ENCODE peak calls at places on chromosomes 1 and 21, in four cellular contexts. One of them, this sample, is unnamed. For H3K9me3, the result is how much of the 10 kb centered on the place peaks cover.

GRCh38 chr1:245585252-245585959 is 430.6 kb downstream of the KIF26B start:
- DNase-seq in A549: peak
- DNase-seq in OCI-LY7: no peak
- DNase-seq in fibroblast of lung: peak
- DNase-seq in this sample: no peak

GRCh38 chr1:43255438-43256210 is 14.2 kb upstream of the TMEM125 start:
- DNase-seq in A549: no peak
- DNase-seq in OCI-LY7: no peak
- DNase-seq in fibroblast of lung: no peak
- DNase-seq in this sample: no peak

GRCh38 chr21:43737158-43737950 is 18.4 kb downstream of the PDXK start:
- DNase-seq in A549: no peak
- DNase-seq in OCI-LY7: no peak
- DNase-seq in fibroblast of lung: no peak
- DNase-seq in this sample: no peak

GRCh38 chr1:152227310-152227928 is 3.4 kb upstream of the HRNR start:
- DNase-seq in A549: no peak
- DNase-seq in OCI-LY7: no peak
- DNase-seq in fibroblast of lung: peak
- DNase-seq in this sample: no peak

GRCh38 chr1:204685236-204686006 is at the start of gene LRRN2:
- DNase-seq in A549: peak
- DNase-seq in OCI-LY7: no peak
- DNase-seq in fibroblast of lung: peak
- DNase-seq in this sample: no peak

GRCh38 chr1:228463559-228464455 is 23.4 kb upstream of the RNF187 start:
- DNase-seq in A549: peak
- DNase-seq in OCI-LY7: peak
- DNase-seq in fibroblast of lung: no peak
- DNase-seq in this sample: no peak

GRCh38 chr1:85580046-85580411 is 532 bp upstream of the CCN1 start:
- DNase-seq in A549: peak
- DNase-seq in OCI-LY7: no peak
- DNase-seq in fibroblast of lung: peak
- DNase-seq in this sample: no peak

GRCh38 chr1:62038594-62039284 is 155.9 kb upstream of the L1TD1 start:
- DNase-seq in A549: peak
- DNase-seq in OCI-LY7: no peak
- DNase-seq in fibroblast of lung: no peak
- DNase-seq in this sample: no peak

GRCh38 chr1:151799179-151800022 is 5.8 kb downstream of the LINGO4 start:
- DNase-seq in A549: no peak
- DNase-seq in OCI-LY7: no peak
- DNase-seq in fibroblast of lung: no peak
- DNase-seq in this sample: no peak

GRCh38 chr1:1527092-1527816 is 13.2 kb downstream of the TMEM240 start:
- DNase-seq in A549: no peak
- DNase-seq in OCI-LY7: no peak
- DNase-seq in fibroblast of lung: no peak
- DNase-seq in this sample: no peak

DNA sequence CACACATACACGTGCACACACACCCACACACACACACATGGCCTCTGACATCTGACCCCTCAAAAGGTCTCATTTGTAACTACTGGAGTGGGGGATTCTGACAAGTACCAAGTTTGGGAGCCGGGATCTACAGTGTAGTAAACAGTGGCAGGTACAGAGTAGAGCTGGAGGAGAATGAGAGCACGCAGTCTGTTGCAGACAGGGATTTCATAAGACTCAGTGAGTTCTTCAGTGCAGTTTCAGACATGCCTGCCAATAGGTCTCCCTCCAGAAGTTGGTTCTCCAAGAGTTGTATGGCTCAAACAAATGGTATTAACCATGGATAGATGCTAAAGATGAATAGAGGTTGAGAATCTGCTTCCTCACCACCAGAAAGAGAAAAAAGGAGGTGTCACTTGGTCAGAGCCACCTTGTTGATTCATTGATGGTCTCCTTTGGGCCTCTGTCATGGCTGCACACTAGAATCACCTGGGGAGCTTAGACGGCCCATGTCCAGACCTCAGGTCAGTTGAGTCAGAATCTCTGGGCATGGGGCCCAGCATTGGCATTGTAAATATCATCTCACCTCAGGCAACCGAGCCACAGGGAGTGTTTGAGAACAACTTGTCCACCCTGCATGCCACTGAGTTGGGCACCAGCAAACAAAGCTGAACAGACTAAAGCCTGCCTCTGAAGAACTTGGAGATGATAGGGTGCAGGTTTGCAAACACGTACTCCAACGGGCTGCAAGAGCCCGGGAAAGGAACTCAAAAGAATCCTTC is 122.1 kb downstream of the EDEM3 start:
- DNase-seq in A549: no peak
- DNase-seq in OCI-LY7: no peak
- DNase-seq in fibroblast of lung: no peak
- DNase-seq in this sample: no peak
- H3K9me3 ChIP-seq in A549: under half
- H3K9me3 ChIP-seq in OCI-LY7: under half
- H3K9me3 ChIP-seq in fibroblast of lung: under half
- H3K9me3 ChIP-seq in this sample: under half

GRCh38 chr1:60895167-60896124 is 186.9 kb upstream of the NFIA start:
- DNase-seq in A549: no peak
- DNase-seq in OCI-LY7: no peak
- DNase-seq in fibroblast of lung: peak
- DNase-seq in this sample: no peak
- H3K4me2 ChIP-seq in A549: no peak
- H3K4me2 ChIP-seq in OCI-LY7: no peak
- H3K4me2 ChIP-seq in fibroblast of lung: no peak
- H3K4me2 ChIP-seq in this sample: no peak

DNA sequence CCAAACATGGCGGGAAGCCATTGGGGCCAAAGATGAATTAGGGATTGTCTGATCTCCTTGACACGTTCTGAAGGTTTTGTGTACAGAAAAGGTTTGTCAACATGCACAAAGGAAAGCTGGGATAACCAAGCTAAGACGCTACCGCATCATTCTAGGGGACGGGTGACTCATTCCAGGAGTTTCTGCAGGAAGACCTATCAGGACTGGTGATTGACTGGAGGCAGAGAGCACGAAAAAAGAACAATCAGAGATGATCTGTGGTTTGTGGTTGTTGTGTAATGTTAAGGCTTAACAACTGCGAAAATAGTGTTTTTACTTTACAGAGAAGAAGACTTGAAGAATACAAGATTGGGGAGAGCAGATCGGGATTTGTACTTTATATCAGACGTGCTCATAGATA is 22.2 kb upstream of the ERG start:
- DNase-seq in A549: no peak
- DNase-seq in OCI-LY7: no peak
- DNase-seq in fibroblast of lung: no peak
- DNase-seq in this sample: no peak
- TF ChIP-seq CTCF in A549: no peak
- TF ChIP-seq CTCF in OCI-LY7: no peak
- TF ChIP-seq CTCF in fibroblast of lung: no peak
- TF ChIP-seq CTCF in this sample: no peak

GRCh38 chr1:2930971-2931721 is 90.1 kb upstream of the ACTRT2 start:
- DNase-seq in A549: no peak
- DNase-seq in OCI-LY7: no peak
- DNase-seq in fibroblast of lung: no peak
- DNase-seq in this sample: no peak
- H3K9me3 ChIP-seq in A549: under half
- H3K9me3 ChIP-seq in OCI-LY7: under half
- H3K9me3 ChIP-seq in fibroblast of lung: under half
- H3K9me3 ChIP-seq in this sample: under half

GRCh38 chr1:81452693-81453344 is 347.9 kb upstream of the ADGRL2 start:
- DNase-seq in A549: no peak
- DNase-seq in OCI-LY7: no peak
- DNase-seq in fibroblast of lung: peak
- DNase-seq in this sample: no peak
- H3K4me2 ChIP-seq in A549: no peak
- H3K4me2 ChIP-seq in OCI-LY7: no peak
- H3K4me2 ChIP-seq in fibroblast of lung: no peak
- H3K4me2 ChIP-seq in this sample: no peak

GRCh38 chr1:41735139-41735538 is 183.6 kb downstream of the HIVEP3 start:
- DNase-seq in A549: no peak
- DNase-seq in OCI-LY7: no peak
- DNase-seq in fibroblast of lung: no peak
- DNase-seq in this sample: no peak
- TF ChIP-seq CTCF in A549: no peak
- TF ChIP-seq CTCF in OCI-LY7: no peak
- TF ChIP-seq CTCF in fibroblast of lung: no peak
- TF ChIP-seq CTCF in this sample: no peak

DNA sequence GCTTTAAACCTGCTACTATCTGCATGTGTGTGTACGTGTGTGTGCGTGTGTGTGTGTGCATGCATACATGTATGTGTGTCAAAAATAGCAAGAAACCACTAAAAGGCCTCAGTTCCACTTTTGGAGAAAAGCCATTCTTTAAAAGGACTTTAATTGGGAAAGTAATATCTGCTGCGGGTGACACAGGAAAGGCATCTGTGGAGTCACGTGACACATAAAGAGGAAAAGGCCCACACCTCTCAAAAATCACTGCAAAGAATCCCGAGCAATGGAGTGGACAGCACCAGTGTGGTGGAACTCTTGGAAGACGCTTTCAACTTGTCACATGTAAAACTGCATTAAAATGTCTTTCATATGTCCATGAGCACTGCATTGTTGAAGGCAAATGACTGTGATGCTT is 63.6 kb downstream of the DSCAM start:
- DNase-seq in A549: no peak
- DNase-seq in OCI-LY7: no peak
- DNase-seq in fibroblast of lung: no peak
- DNase-seq in this sample: no peak
- H3K9me3 ChIP-seq in A549: under half
- H3K9me3 ChIP-seq in OCI-LY7: under half
- H3K9me3 ChIP-seq in fibroblast of lung: under half
- H3K9me3 ChIP-seq in this sample: under half

GRCh38 chr1:39818482-39818881 is 29.8 kb upstream of the BMP8B start:
- DNase-seq in A549: no peak
- DNase-seq in OCI-LY7: no peak
- DNase-seq in fibroblast of lung: no peak
- DNase-seq in this sample: no peak

GRCh38 chr1:39819091-39819812 is 30.6 kb upstream of the BMP8B start:
- DNase-seq in A549: no peak
- DNase-seq in OCI-LY7: no peak
- DNase-seq in fibroblast of lung: no peak
- DNase-seq in this sample: no peak

GRCh38 chr1:39822146-39822545 is 33.5 kb upstream of the BMP8B start:
- DNase-seq in A549: no peak
- DNase-seq in OCI-LY7: no peak
- DNase-seq in fibroblast of lung: peak
- DNase-seq in this sample: no peak

GRCh38 chr1:39812913-39813312 is 24.2 kb upstream of the BMP8B start:
- DNase-seq in A549: no peak
- DNase-seq in OCI-LY7: no peak
- DNase-seq in fibroblast of lung: no peak
- DNase-seq in this sample: no peak

GRCh38 chr1:39816431-39817090 is 27.9 kb upstream of the BMP8B start:
- DNase-seq in A549: peak
- DNase-seq in OCI-LY7: peak
- DNase-seq in fibroblast of lung: peak
- DNase-seq in this sample: no peak
- H3K4me2 ChIP-seq in A549: no peak
- H3K4me2 ChIP-seq in OCI-LY7: peak
- H3K4me2 ChIP-seq in fibroblast of lung: no peak
- H3K4me2 ChIP-seq in this sample: peak

DNA sequence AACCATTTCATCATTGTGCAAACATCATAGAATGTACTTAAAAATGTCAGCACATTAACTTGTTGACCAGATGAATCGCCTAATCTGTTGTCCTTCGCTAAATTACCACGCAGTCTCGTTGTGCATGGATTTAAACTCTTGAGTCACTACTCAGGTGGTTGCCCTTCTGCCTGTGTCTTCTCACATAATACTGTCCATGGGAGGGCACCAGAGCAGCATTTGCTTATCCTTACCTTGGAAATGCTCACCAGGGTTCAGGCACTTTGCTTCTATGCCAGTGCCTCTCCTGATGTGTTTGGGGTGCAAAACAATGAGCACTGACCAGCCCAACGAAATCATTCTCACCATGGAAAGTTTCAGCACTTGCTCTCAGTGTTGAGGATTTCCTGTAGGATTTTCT is 559.9 kb downstream of the RWDD3 start:
- DNase-seq in A549: no peak
- DNase-seq in OCI-LY7: no peak
- DNase-seq in fibroblast of lung: no peak
- DNase-seq in this sample: no peak
- TF ChIP-seq CTCF in A549: no peak
- TF ChIP-seq CTCF in OCI-LY7: no peak
- TF ChIP-seq CTCF in fibroblast of lung: no peak
- TF ChIP-seq CTCF in this sample: peak

GRCh38 chr1:2907051-2907450 is 105.6 kb upstream of the TTC34 start:
- DNase-seq in A549: no peak
- DNase-seq in OCI-LY7: no peak
- DNase-seq in fibroblast of lung: no peak
- DNase-seq in this sample: no peak

GRCh38 chr1:2906620-2907019 is 105.1 kb upstream of the TTC34 start:
- DNase-seq in A549: no peak
- DNase-seq in OCI-LY7: no peak
- DNase-seq in fibroblast of lung: no peak
- DNase-seq in this sample: no peak

GRCh38 chr1:2905356-2905755 is 103.9 kb upstream of the TTC34 start:
- DNase-seq in A549: no peak
- DNase-seq in OCI-LY7: no peak
- DNase-seq in fibroblast of lung: no peak
- DNase-seq in this sample: no peak

GRCh38 chr1:2904191-2904590 is 102.7 kb upstream of the TTC34 start:
- DNase-seq in A549: no peak
- DNase-seq in OCI-LY7: no peak
- DNase-seq in fibroblast of lung: no peak
- DNase-seq in this sample: no peak

DNA sequence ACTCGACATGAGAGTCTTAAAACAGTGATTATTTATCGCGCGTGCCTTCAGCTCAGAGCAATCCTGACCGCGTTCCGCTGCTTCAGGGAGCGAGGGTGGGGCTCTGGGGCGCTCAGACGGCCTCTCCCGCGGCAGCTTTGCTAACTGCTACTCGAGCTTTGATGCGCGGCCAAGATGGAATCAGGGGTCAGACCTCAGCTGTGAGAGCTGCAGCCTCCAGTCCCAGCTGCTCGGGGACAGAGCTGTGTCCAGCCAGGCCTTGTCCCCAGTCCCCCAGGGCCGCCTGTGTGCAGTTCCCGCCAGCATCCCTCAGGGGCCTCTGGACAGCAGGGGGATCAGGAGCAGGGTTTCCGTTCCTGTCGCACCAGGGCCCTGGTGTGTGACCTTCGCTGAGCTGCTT is 104.6 kb upstream of the TTC34 start:
- DNase-seq in A549: no peak
- DNase-seq in OCI-LY7: no peak
- DNase-seq in fibroblast of lung: no peak
- DNase-seq in this sample: no peak
- H3K9me3 ChIP-seq in A549: under half
- H3K9me3 ChIP-seq in OCI-LY7: under half
- H3K9me3 ChIP-seq in fibroblast of lung: under half
- H3K9me3 ChIP-seq in this sample: under half